ENCODE peak calls at places on chromosomes 3 and 15, in four cellular contexts. T, A, Q and N are unnamed samples.

GRCh38 chr3:63441262-63441661 is 163.2 kb downstream of the SYNPR start:
- DNase-seq in A (no peak), Q (no peak), T (no peak), N (no peak)

GRCh38 chr3:16881896-16882645 is 2.7 kb upstream of the PLCL2 start:
- DNase-seq in A (no peak), T (peak), Q (no peak), N (no peak)

GRCh38 chr3:105584351-105584790 is 217.7 kb downstream of the ALCAM start:
- DNase-seq in A (no peak), Q (no peak), T (no peak), N (no peak)

GRCh38 chr3:13839766-13840340 is 40.0 kb downstream of the WNT7A start:
- DNase-seq in A (no peak), Q (no peak), T (no peak), N (no peak)

GRCh38 chr15:47409038-47409437 is 308.3 kb upstream of the SEMA6D start:
- DNase-seq in A (no peak), T (no peak), Q (no peak), N (peak)

GRCh38 chr3:133815386-133815785 is 9.8 kb downstream of the SRPRB start:
- DNase-seq in T (no peak), Q (no peak), A (no peak), N (no peak)

GRCh38 chr3:11498646-11499045 is 145.1 kb downstream of the VGLL4 start:
- DNase-seq in T (peak), A (peak), Q (peak), N (peak)

GRCh38 chr3:196016485-196016884 is 65.4 kb downstream of the TFRC start:
- DNase-seq in A (no peak), T (no peak), Q (no peak), N (no peak)

GRCh38 chr3:186004671-186005070 is 66.9 kb upstream of the TRA2B start:
- DNase-seq in T (no peak), A (no peak), Q (no peak), N (no peak)

GRCh38 chr3:166663194-166663593 is 716.9 kb downstream of the ZBBX start:
- DNase-seq in A (no peak), Q (no peak), T (no peak), N (no peak)

GRCh38 chr3:157180262-157180661 is 20.3 kb upstream of the CCNL1 start:
- DNase-seq in Q (no peak), T (no peak), A (no peak), N (no peak)

GRCh38 chr3:100089802-100090668 is 24.3 kb downstream of the FILIP1L start:
- DNase-seq in A (no peak), Q (no peak), T (no peak), N (no peak)

GRCh38 chr15:69576948-69577351 is 124.3 kb downstream of the RPLP1 start:
- DNase-seq in Q (no peak), T (no peak), A (no peak), N (no peak)

GRCh38 chr15:78739206-78739605 is 72.1 kb downstream of the ADAMTS7 start:
- DNase-seq in Q (no peak), A (no peak), T (no peak), N (no peak)

GRCh38 chr3:138578961-138579574 is 15.0 kb downstream of the CEP70 start:
- DNase-seq in T (no peak), A (peak), Q (no peak), N (no peak)
- H3K4me3 ChIP-seq in T (no peak), A (no peak), Q (no peak), N (no peak)

GRCh38 chr3:114451051-114451451 is 157.2 kb downstream of the TIGIT start:
- DNase-seq in A (no peak), Q (no peak), T (no peak), N (peak)
- H3K27ac ChIP-seq in A (peak), Q (peak), T (peak), N (peak)

GRCh38 chr15:58229297-58229768 is 91.2 kb downstream of the AQP9 start:
- DNase-seq in A (no peak), T (no peak), Q (no peak), N (no peak)
- H3K4me3 ChIP-seq in A (no peak), T (peak), Q (no peak), N (no peak)

GRCh38 chr15:72233759-72234158 is 2.8 kb upstream of the PKM start:
- DNase-seq in A (no peak), Q (no peak), T (no peak), N (no peak)
- H3K27ac ChIP-seq in A (no peak), Q (no peak), T (no peak), N (no peak)

DNA sequence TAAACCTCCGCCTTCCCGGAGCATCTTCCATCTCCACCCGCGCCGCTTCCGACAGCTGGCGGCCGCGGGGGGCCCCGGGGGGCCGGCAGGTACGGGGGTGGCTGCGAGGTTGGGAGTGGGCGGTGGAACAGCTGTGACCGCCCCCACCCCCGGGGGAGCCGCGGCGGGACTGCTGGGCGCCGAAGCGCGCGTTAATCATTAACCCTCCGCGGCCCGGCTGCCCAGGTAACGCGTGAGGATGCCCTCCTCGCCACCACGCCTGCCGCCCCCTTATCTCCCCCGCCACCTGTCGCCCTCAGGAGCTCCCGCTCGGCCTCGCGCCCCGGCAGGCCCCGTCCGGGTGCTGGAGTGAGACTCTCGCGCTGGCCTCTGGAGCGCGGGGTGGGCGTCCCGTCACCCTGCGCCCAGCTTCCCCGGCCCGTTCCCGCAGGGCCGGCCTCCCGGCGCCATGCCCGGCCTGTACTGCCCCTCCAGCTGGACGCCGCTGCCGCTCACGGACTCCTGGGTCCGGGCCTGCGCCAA is 757 bp downstream of the VWA5B2 start:
- DNase-seq in A (no peak), Q (no peak), T (no peak), N (no peak)
- H3K4me3 ChIP-seq in A (no peak), Q (peak), T (peak), N (peak)

GRCh38 chr3:125359700-125360099 is 15.4 kb downstream of the ZNF148 start:
- DNase-seq in T (no peak), A (no peak), Q (no peak), N (no peak)
- H3K27ac ChIP-seq in T (no peak), A (no peak), Q (no peak), N (no peak)